ENCODE peak calls at places on chromosomes 4 and X, in six cellular contexts. S, V, C, G, H and T are unnamed samples.

GRCh38 chr4:123811763-123812390 is 415.3 kb downstream of the SPRY1 start:
- DNase-seq in S (no peak), V (no peak), C (no peak), G (no peak), H (no peak), T (no peak)

GRCh38 chrX:16695079-16695676 is 17.3 kb downstream of the CTPS2 start:
- DNase-seq in S (peak; percentile 57), V (peak; percentile 37), C (peak; percentile 94), G (peak; percentile 66), H (peak; percentile 55), T (peak; percentile 75)

GRCh38 chr4:174252412-174252811 is 31.1 kb downstream of the FBXO8 start:
- DNase-seq in S (no peak), V (no peak), C (no peak), G (no peak), H (no peak), T (no peak)

GRCh38 chrX:107673933-107674479 is 45.7 kb downstream of the PRPS1 start:
- DNase-seq in S (peak; percentile 30), V (peak; percentile 88), C (peak; percentile 45), G (peak; percentile 60), H (peak; percentile 74), T (peak; percentile 46)

GRCh38 chr4:26388671-26389070 is 67.9 kb downstream of the RBPJ start:
- DNase-seq in S (no peak), V (no peak), C (no peak), G (no peak), H (no peak), T (no peak)

GRCh38 chr4:74794341-74794801 is at the start of gene BTC:
- DNase-seq in S (peak; percentile 77), V (peak; percentile 84), C (peak; percentile 27), G (peak; percentile 58), H (no peak), T (peak; percentile 3)

GRCh38 chrX:108299101-108299591 is 139.1 kb downstream of the COL4A6 start:
- DNase-seq in S (no peak), V (no peak), C (no peak), G (no peak), H (no peak), T (no peak)

GRCh38 chrX:150160656-150161055 is 202.5 kb upstream of the MAMLD1 start:
- DNase-seq in S (no peak), V (no peak), C (no peak), G (no peak), H (no peak), T (no peak)

GRCh38 chrX:106170318-106170717 is 2.2 kb downstream of the PWWP3B start:
- DNase-seq in S (no peak), V (peak; percentile 36), C (no peak), G (no peak), H (no peak), T (no peak)

GRCh38 chr4:106864231-106864630 is 171.9 kb downstream of the DKK2 start:
- DNase-seq in S (no peak), V (no peak), C (no peak), G (no peak), H (no peak), T (no peak)

GRCh38 chr4:72631296-72631695 is 62.3 kb upstream of the ADAMTS3 start:
- DNase-seq in S (no peak), V (no peak), C (peak; percentile 44), G (no peak), H (no peak), T (no peak)

GRCh38 chr4:173191623-173192041 is 23.0 kb downstream of the GALNT7 start:
- DNase-seq in S (no peak), V (no peak), C (no peak), G (no peak), H (no peak), T (no peak)

GRCh38 chr4:124526321-124526720 is 186.2 kb downstream of the ANKRD50 start:
- DNase-seq in S (no peak), V (no peak), C (no peak), G (no peak), H (no peak), T (no peak)

GRCh38 chr4:161320377-161320776 is 843.4 kb downstream of the FSTL5 start:
- DNase-seq in S (no peak), V (peak; percentile 45), C (no peak), G (peak; percentile 55), H (no peak), T (peak; percentile 14)

GRCh38 chr4:142440093-142440492 is 406.0 kb downstream of the INPP4B start:
- DNase-seq in S (no peak), V (no peak), C (no peak), G (no peak), H (no peak), T (no peak)

GRCh38 chrX:31337332-31337731 is 265.5 kb upstream of the FTHL17 start:
- DNase-seq in S (no peak), V (no peak), C (no peak), G (no peak), H (no peak), T (no peak)

GRCh38 chr4:74999714-75000309 is 66.9 kb downstream of the PARM1 start:
- DNase-seq in S (no peak), V (no peak), C (no peak), G (no peak), H (no peak), T (no peak)

GRCh38 chrX:11462136-11462535 is 168.9 kb downstream of the AMELX start:
- DNase-seq in S (no peak), V (no peak), C (no peak), G (no peak), H (no peak), T (peak; percentile 37)